ENCODE peak calls at places on chromosomes 6 and 20, in five cellular contexts. K, O, Z, R and Y are unnamed samples.

GRCh38 chr6:111765681-111766523 is 107.3 kb downstream of the FYN start:
- DNase-seq in O (no peak), Z (no peak), R (no peak), K (no peak), Y (no peak)

GRCh38 chr6:53461041-53461656 is 83.8 kb downstream of the GCLC start:
- DNase-seq in R (no peak), Z (no peak), O (no peak), K (no peak), Y (no peak)

GRCh38 chr6:70307008-70307407 is 4.1 kb upstream of the COL9A1 start:
- DNase-seq in O (no peak), K (no peak), Z (no peak), R (no peak), Y (no peak)

GRCh38 chr20:47357296-47358051 is 975 bp upstream of the ZMYND8 start:
- DNase-seq in Z (peak; percentile 88), K (peak; percentile 93), O (peak; percentile 84), R (peak; percentile 78), Y (peak; percentile 96)

GRCh38 chr6:74458536-74458935 is 747.3 kb downstream of the COL12A1 start:
- DNase-seq in Z (no peak), R (no peak), K (no peak), O (no peak), Y (no peak)

GRCh38 chr6:9539231-9539755 is 875.6 kb downstream of the TFAP2A start:
- DNase-seq in Z (no peak), R (no peak), K (peak; percentile 38), O (no peak), Y (no peak)

GRCh38 chr6:109295766-109296156 is 86.5 kb downstream of the CD164 start:
- DNase-seq in Z (no peak), O (no peak), K (no peak), R (no peak), Y (no peak)

GRCh38 chr6:125025164-125025854 is 63.1 kb downstream of the RNF217 start:
- DNase-seq in Z (no peak), R (no peak), O (no peak), K (no peak), Y (no peak)

GRCh38 chr20:45359406-45360148 is 3.4 kb upstream of the SYS1 start:
- DNase-seq in R (no peak), O (no peak), K (peak; percentile 65), Z (no peak), Y (no peak)

GRCh38 chr6:12899080-12899815 is 182.7 kb downstream of the PHACTR1 start:
- DNase-seq in Z (no peak), R (no peak), O (no peak), K (peak; percentile 13), Y (no peak)

GRCh38 chr6:12898603-12899002 is 182.0 kb downstream of the PHACTR1 start:
- DNase-seq in Z (no peak), R (no peak), K (no peak), O (no peak), Y (no peak)

DNA sequence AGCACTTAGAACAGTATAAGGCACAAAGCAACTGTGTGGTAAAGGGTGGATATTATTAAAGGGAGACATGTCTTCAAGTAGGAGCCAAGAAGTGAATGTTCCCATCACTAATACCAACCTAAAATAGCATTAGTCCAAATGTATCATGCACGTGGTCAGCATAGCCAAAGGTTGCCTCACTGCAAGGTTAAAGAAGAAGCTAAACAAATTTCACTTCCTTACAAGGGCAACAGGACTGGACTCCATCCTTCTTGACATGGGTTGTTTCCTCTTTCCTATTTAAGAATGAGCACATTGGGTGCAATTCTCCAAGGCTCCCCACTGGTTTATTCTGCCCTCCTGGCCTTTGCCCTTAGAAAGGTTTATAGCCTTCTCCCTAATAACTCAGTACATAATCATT is 186.7 kb downstream of the PHACTR1 start:
- DNase-seq in O (no peak), R (no peak), K (no peak), Z (no peak), Y (no peak)
- H3K4me1 ChIP-seq in O (no peaks in the 10 kb centered on the region), R (no peaks in the 10 kb centered on the region), K (no peaks in the 10 kb centered on the region), Z (no peaks in the 10 kb centered on the region), Y (no peaks in the 10 kb centered on the region)

DNA sequence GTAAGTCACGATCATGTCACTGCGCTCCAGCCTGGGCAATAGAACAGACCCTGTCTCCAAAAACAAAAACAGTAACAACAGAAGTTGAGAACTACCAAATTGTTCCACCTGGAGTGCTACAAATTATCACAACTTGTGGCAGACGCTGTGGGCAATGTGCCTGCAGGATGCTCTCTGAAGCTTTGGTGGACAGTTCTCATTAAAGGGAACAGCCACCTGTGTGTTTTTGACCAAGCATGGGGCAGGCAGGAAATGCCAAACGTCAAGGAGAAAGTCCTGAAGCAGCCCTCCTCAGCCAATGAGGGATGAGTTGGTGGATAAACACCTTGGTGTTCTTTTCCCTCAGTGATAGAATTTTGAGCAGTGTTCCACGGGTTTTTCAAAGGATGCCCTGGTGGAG is 15.9 kb downstream of the COX4I2 start:
- DNase-seq in O (no peak), K (no peak), Z (no peak), R (no peak), Y (no peak)
- H3K4me1 ChIP-seq in O (no peaks in the 10 kb centered on the region), K (no peaks in the 10 kb centered on the region), Z (no peaks in the 10 kb centered on the region), R (no peaks in the 10 kb centered on the region), Y (no peaks in the 10 kb centered on the region)

GRCh38 chr6:42224222-42225042 is 6.8 kb upstream of the MRPS10 start:
- DNase-seq in O (no peak), Z (no peak), K (peak; percentile 64), R (no peak), Y (no peak)

GRCh38 chr6:42220754-42221153 is 3.1 kb upstream of the MRPS10 start:
- DNase-seq in R (no peak), Z (no peak), O (no peak), K (no peak), Y (no peak)

GRCh38 chr6:42221546-42221945 is 3.9 kb upstream of the MRPS10 start:
- DNase-seq in R (no peak), Z (no peak), O (no peak), K (no peak), Y (no peak)

GRCh38 chr6:42225043-42225368 is 7.3 kb upstream of the MRPS10 start:
- DNase-seq in R (no peak), K (no peak), O (no peak), Z (no peak), Y (no peak)

GRCh38 chr6:42222450-42222849 is 4.8 kb upstream of the MRPS10 start:
- DNase-seq in Z (no peak), K (peak; percentile 51), R (no peak), O (no peak), Y (no peak)
- H3K4me1 ChIP-seq in Z (peaks cover 3% of the 10 kb centered on the region), K (peaks cover 14% of the 10 kb centered on the region), R (no peaks in the 10 kb centered on the region), O (peaks cover 14% of the 10 kb centered on the region), Y (no peaks in the 10 kb centered on the region)

GRCh38 chr6:32847795-32848194 is 3.9 kb upstream of the PSMB8 start:
- DNase-seq in Z (no peak), R (no peak), O (no peak), K (no peak), Y (no peak)

GRCh38 chr6:32845381-32845884 is 1.6 kb upstream of the PSMB8 start:
- DNase-seq in K (no peak), Z (no peak), O (no peak), R (no peak), Y (no peak)

GRCh38 chr6:32849126-32849525 is 4.4 kb downstream of the TAP1 start:
- DNase-seq in K (no peak), Z (no peak), O (no peak), R (no peak), Y (no peak)

GRCh38 chr6:32844839-32845372 is 1.1 kb upstream of the PSMB8 start:
- DNase-seq in R (no peak), Z (no peak), O (no peak), K (no peak), Y (no peak)

DNA sequence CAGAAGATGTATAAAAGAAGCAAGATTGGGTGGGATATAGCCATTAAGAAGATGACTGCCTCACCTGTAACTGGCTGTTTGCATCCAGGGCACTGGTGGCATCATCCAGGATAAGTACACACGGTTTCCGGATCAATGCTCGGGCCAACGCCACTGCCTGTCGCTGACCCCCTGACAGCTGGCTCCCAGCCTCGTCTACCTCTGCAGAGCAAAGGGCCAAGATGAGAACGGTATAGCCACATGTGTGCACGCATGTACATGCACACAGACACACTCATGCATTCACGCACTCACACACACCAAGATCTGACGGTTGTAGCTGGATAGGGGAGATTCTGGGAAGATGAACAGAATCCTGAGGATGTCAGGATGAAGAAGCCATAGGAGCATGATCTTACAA is 3.2 kb upstream of the PSMB8 start:
- DNase-seq in Z (no peak), K (no peak), R (no peak), O (no peak), Y (no peak)
- H3K4me1 ChIP-seq in Z (peaks cover 6% of the 10 kb centered on the region), K (peaks cover under 1% of the 10 kb centered on the region), R (peaks cover 2% of the 10 kb centered on the region), O (peaks cover 29% of the 10 kb centered on the region), Y (peaks cover 4% of the 10 kb centered on the region)

GRCh38 chr6:138231399-138231886 is 13.2 kb upstream of the PBOV1 start:
- DNase-seq in O (no peak), Z (no peak), K (peak; percentile 45), R (no peak), Y (no peak)

GRCh38 chr6:138229072-138229471 is 10.8 kb upstream of the PBOV1 start:
- DNase-seq in O (no peak), K (no peak), Z (no peak), R (no peak), Y (no peak)

GRCh38 chr6:138229663-138230194 is 11.4 kb upstream of the PBOV1 start:
- DNase-seq in Z (no peak), R (no peak), O (no peak), K (no peak), Y (no peak)

GRCh38 chr6:138234363-138234762 is 16.1 kb upstream of the PBOV1 start:
- DNase-seq in R (no peak), O (no peak), K (no peak), Z (no peak), Y (no peak)

GRCh38 chr6:138230759-138231398 is 12.6 kb upstream of the PBOV1 start:
- DNase-seq in R (no peak), Z (no peak), O (no peak), K (no peak), Y (no peak)
- H3K4me1 ChIP-seq in R (no peaks in the 10 kb centered on the region), Z (no peaks in the 10 kb centered on the region), O (no peaks in the 10 kb centered on the region), K (peaks cover 54% of the 10 kb centered on the region), Y (peaks cover 46% of the 10 kb centered on the region)

DNA sequence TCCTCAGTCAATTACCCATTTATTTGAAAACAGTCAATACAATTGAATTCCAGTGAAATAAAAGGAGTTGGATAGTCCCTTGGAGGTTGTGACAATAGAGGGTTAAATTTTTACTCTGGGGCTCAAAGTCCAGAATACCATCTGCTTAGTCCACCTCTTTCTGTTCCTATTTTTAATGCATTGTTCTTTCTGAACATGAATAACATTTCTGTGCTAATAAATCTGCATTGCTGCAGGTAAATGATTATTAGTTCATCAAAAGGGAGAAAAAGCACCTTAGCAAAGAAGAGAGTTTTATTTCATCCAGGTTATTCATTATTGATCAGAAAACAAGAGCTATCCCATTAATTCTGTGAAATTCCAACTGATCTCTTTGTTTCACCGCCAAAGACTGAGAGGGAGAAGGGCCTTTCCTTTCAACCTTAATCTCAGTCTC is 166.1 kb upstream of the OLIG3 start:
- DNase-seq in Z (no peak), R (no peak), O (no peak), K (no peak), Y (no peak)
- H3K4me1 ChIP-seq in Z (peaks cover 12% of the 10 kb centered on the region), R (no peaks in the 10 kb centered on the region), O (no peaks in the 10 kb centered on the region), K (peaks cover 20% of the 10 kb centered on the region), Y (peaks cover 10% of the 10 kb centered on the region)